ENCODE peak calls at places on chromosomes 5 and 9, in eight cellular contexts. R, U, O, L, I, W, N and K are unnamed samples.

GRCh38 chr9:23728736-23729135 is 97.3 kb downstream of the ELAVL2 start:
- DNase-seq in R (no peak), U (no peak), O (no peak), L (no peak), I (no peak), W (no peak), N (no peak), K (no peak)

GRCh38 chr5:127026166-127026565 is 4.2 kb downstream of the MARCHF3 start:
- DNase-seq in R (no peak), U (no peak), O (no peak), L (no peak), I (no peak), W (no peak), N (no peak), K (no peak)

GRCh38 chr5:174287761-174288160 is 242.3 kb downstream of the NSG2 start:
- DNase-seq in R (no peak), U (no peak), O (no peak), L (no peak), I (no peak), W (no peak), N (no peak), K (no peak)

GRCh38 chr5:29649321-29649720 is 1544.2 kb upstream of the CDH6 start:
- DNase-seq in R (no peak), U (no peak), O (no peak), L (no peak), I (no peak), W (no peak), N (no peak), K (no peak)

GRCh38 chr9:133772581-133772980 is 34.4 kb upstream of the SARDH start:
- DNase-seq in R (no peak), U (no peak), O (no peak), L (no peak), I (no peak), W (no peak), N (no peak), K (no peak)

GRCh38 chr9:121398374-121398773 is 28.3 kb upstream of the STOM start:
- DNase-seq in R (no peak), U (no peak), O (peak; percentile 98), L (no peak), I (no peak), W (no peak), N (peak; percentile 100), K (peak; percentile 100)

GRCh38 chr5:133873936-133874585 is 94.4 kb downstream of the C5orf15 start:
- DNase-seq in R (no peak), U (no peak), O (peak; percentile 67), L (no peak), I (no peak), W (no peak), N (peak; percentile 29), K (peak; percentile 73)

GRCh38 chr5:109689740-109690455 is at the start of gene MAN2A1:
- DNase-seq in R (peak; percentile 74), U (peak; percentile 73), O (peak; percentile 83), L (peak; percentile 71), I (peak; percentile 89), W (peak; percentile 22), N (peak; percentile 47), K (peak; percentile 68)

GRCh38 chr9:97220894-97221477 is 86.5 kb upstream of the CCDC180 start:
- DNase-seq in R (no peak), U (peak; percentile 17), O (no peak), L (no peak), I (no peak), W (no peak), N (no peak), K (no peak)

GRCh38 chr5:34789021-34789531 is 49.9 kb upstream of the TTC23L start:
- DNase-seq in R (no peak), U (no peak), O (peak; percentile 92), L (peak; percentile 29), I (no peak), W (no peak), N (peak; percentile 47), K (peak; percentile 31)

GRCh38 chr5:150180241-150181027 is 9.4 kb upstream of the SLC6A7 start:
- DNase-seq in R (no peak), U (no peak), O (peak; percentile 45), L (no peak), I (no peak), W (no peak), N (peak; percentile 12), K (peak; percentile 30)

GRCh38 chr5:80083115-80083890 is 48.2 kb downstream of the THBS4 start:
- DNase-seq in R (peak; percentile 37), U (peak; percentile 51), O (peak; percentile 94), L (peak; percentile 74), I (peak; percentile 12), W (peak; percentile 71), N (peak; percentile 72), K (peak; percentile 75)

GRCh38 chr9:104934686-104935413 is 6.9 kb upstream of the ABCA1 start:
- DNase-seq in R (no peak), U (no peak), O (peak; percentile 45), L (no peak), I (no peak), W (no peak), N (peak; percentile 15), K (no peak)

GRCh38 chr9:37976714-37977477 is 73.0 kb upstream of the SLC25A51 start:
- DNase-seq in R (no peak), U (no peak), O (peak; percentile 94), L (no peak), I (no peak), W (no peak), N (peak; percentile 97), K (peak; percentile 97)

DNA sequence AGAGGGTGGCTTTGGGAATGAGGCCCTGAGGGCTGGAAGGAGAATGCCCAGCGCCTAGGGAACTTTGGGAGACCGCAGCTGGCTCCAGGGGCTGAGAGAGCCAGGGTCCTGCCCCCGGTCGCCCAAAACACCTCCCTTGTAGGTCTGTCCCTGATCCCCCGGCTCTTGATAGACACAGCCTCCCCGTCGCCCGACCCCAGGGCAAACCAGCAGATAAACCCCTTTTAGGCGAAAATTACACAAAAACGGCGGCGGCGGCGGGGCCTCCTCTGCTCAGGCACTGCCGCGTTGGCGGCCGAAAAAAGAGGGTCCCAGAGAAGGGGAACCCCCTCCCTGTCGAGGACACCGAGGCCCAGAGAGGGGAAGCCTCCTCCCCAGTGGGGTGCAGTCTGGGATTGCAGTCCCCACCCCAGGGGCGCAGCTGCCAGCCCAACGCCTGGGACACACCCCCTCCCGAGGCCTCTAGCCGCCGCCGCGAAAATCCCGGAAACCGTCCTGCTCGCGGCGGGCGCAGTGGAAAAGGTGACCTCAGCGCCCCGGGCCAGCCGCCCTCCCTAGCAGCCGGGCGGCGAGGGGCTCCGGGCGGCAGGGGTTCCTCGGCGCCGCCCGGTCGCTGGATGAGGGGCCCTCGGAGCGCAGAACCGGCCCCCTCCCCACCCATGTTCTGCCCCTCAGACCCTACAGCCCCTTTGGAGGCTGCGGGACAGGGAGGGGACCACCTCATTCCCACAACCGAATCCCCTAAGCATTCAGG is 3.1 kb upstream of the BARX1 start:
- DNase-seq in R (no peak), U (no peak), O (no peak), L (no peak), I (no peak), W (no peak), N (no peak), K (no peak)
- H3K4me3 ChIP-seq in R (no peak overlapping the region), U (peak overlapping the region; percentile 29), O (no peak overlapping the region), L (no peak overlapping the region), I (no peak overlapping the region), W (no peak overlapping the region), N (no peak overlapping the region), K (no peak overlapping the region)

DNA sequence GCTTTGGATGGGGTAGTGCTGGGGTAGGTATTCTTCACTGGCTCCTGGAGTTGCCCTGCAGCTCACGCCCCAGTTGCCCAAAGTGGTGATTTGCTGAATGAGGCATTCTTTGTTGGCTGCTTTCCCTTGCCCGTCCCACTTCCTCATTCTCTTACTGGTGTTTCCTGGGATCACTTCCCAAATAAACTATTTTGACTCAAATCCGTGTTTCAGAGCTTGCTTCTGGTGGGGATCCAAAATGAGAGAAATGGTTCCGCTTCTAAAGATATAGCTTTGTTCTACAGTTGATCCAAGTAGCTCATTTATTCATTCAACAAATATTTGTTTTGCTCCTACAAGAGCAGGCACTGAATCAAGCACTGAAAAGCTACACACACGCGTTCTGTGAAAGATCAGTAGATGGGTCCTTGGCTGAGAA is 142.9 kb upstream of the RANBP3L start:
- DNase-seq in R (no peak), U (no peak), O (peak; percentile 74), L (no peak), I (no peak), W (no peak), N (no peak), K (peak; percentile 48)
- H3K4me2 ChIP-seq in R (peak overlapping the region; percentile 69), U (no peak overlapping the region), O (peak overlapping the region; percentile 44), L (no peak overlapping the region), I (no peak overlapping the region), W (peak overlapping the region; percentile 18), N (no peak overlapping the region), K (peak overlapping the region; percentile 15)

GRCh38 chr9:27496134-27496504 is 28.0 kb upstream of the IFNK start:
- DNase-seq in R (no peak), U (no peak), O (no peak), L (no peak), I (no peak), W (no peak), N (no peak), K (no peak)
- H3K4me3 ChIP-seq in R (no peak overlapping the region), U (no peak overlapping the region), O (no peak overlapping the region), L (no peak overlapping the region), I (no peak overlapping the region), W (no peak overlapping the region), N (no peak overlapping the region), K (no peak overlapping the region)

GRCh38 chr5:168347786-168348414 is 56.5 kb downstream of the WWC1 start:
- DNase-seq in R (peak; percentile 65), U (no peak), O (no peak), L (no peak), I (no peak), W (no peak), N (no peak), K (no peak)
- H3K4me2 ChIP-seq in R (peak overlapping the region; percentile 73), U (no peak overlapping the region), O (no peak overlapping the region), L (no peak overlapping the region), I (no peak overlapping the region), W (no peak overlapping the region), N (no peak overlapping the region), K (no peak overlapping the region)

DNA sequence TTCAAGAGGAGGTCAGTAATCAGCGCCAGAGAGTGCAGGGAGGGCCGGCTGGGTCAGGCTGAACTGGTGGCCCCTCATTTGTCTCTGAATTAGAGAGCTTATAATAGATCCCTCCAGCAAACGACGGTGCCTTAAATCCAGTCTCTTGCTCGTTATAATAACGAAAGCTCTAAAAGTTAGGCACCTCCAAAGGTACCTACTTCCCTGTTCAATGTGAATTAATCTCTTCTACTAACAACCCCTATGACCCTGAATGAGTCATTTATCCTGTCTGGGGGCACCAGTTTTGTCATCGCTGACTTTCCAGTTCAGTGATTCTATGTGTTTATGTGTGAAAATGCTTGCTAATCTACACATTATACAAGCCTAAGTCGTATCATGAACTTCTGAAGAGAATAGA is 2.3 kb upstream of the ZSWIM6 start:
- DNase-seq in R (no peak), U (no peak), O (peak; percentile 34), L (no peak), I (no peak), W (no peak), N (peak; percentile 67), K (peak; percentile 36)
- H3K4me3 ChIP-seq in R (peak overlapping the region; percentile 97), U (no peak overlapping the region), O (peak overlapping the region; percentile 85), L (peak overlapping the region; percentile 85), I (no peak overlapping the region), W (peak overlapping the region; percentile 64), N (peak overlapping the region; percentile 20), K (peak overlapping the region; percentile 69)